ENCODE peak calls at places on chromosomes 12 and 14, in nine cellular contexts. A is left ventricle myocardium inferior; E is GM23338; S is pancreas; M is cardiac muscle cell; V is mucosa of descending colon; K is lower lobe of right lung; J is spleen; C is CD4-positive, alpha-beta memory T cell. Q is an unnamed sample.
A peak's percentile ranks its signal among the peaks of the same experiment; 100 is the strongest.

GRCh38 chr12:92537235-92537960 is 165.4 kb upstream of the PLEKHG7 start:
- DNase-seq in A (no peak), E (peak; percentile 17), S (no peak), M (no peak), V (no peak), K (no peak), J (no peak), C (no peak), Q (no peak)

GRCh38 chr12:38903596-38903995 is 1.8 kb downstream of the CPNE8 start:
- DNase-seq in A (no peak), E (no peak), S (no peak), M (no peak), V (no peak), K (no peak), J (no peak), C (no peak), Q (no peak)

GRCh38 chr14:36975834-36976233 is 196.6 kb downstream of the SLC25A21 start:
- DNase-seq in A (no peak), E (no peak), S (no peak), M (no peak), V (no peak), K (no peak), J (no peak), C (no peak), Q (no peak)

GRCh38 chr12:77594386-77594785 is 236.3 kb upstream of the NAV3 start:
- DNase-seq in A (no peak), E (no peak), S (no peak), M (no peak), V (no peak), K (no peak), J (no peak), C (no peak), Q (no peak)

GRCh38 chr14:97053941-97054340 is 256.8 kb downstream of the VRK1 start:
- DNase-seq in A (no peak), E (no peak), S (no peak), M (no peak), V (no peak), K (no peak), J (no peak), C (no peak), Q (no peak)

GRCh38 chr14:86057018-86057667 is 527.2 kb downstream of the FLRT2 start:
- DNase-seq in A (no peak), E (peak; percentile 66), S (no peak), M (peak; percentile 52), V (no peak), K (no peak), J (no peak), C (no peak), Q (no peak)

GRCh38 chr12:112146123-112146522 is 20.8 kb downstream of the TRAFD1 start:
- DNase-seq in A (no peak), E (no peak), S (no peak), M (no peak), V (no peak), K (no peak), J (no peak), C (no peak), Q (no peak)

GRCh38 chr14:81449114-81449513 is 49.0 kb upstream of the STON2 start:
- DNase-seq in A (peak; percentile 31), E (no peak), S (no peak), M (peak; percentile 22), V (no peak), K (no peak), J (no peak), C (no peak), Q (peak; percentile 69)

GRCh38 chr14:78319826-78320635 is 149.9 kb downstream of the NRXN3 start:
- DNase-seq in A (no peak), E (no peak), S (no peak), M (no peak), V (no peak), K (no peak), J (no peak), C (no peak), Q (no peak)

GRCh38 chr14:78319411-78319810 is 149.2 kb downstream of the NRXN3 start:
- DNase-seq in A (no peak), E (no peak), S (no peak), M (no peak), V (no peak), K (no peak), J (no peak), C (no peak), Q (no peak)

GRCh38 chr14:78325911-78326310 is 155.7 kb downstream of the NRXN3 start:
- DNase-seq in A (no peak), E (no peak), S (no peak), M (no peak), V (no peak), K (no peak), J (no peak), C (no peak), Q (no peak)

GRCh38 chr14:78327426-78328210 is 157.4 kb downstream of the NRXN3 start:
- DNase-seq in A (no peak), E (peak; percentile 52), S (no peak), M (no peak), V (no peak), K (no peak), J (no peak), C (no peak), Q (no peak)

DNA sequence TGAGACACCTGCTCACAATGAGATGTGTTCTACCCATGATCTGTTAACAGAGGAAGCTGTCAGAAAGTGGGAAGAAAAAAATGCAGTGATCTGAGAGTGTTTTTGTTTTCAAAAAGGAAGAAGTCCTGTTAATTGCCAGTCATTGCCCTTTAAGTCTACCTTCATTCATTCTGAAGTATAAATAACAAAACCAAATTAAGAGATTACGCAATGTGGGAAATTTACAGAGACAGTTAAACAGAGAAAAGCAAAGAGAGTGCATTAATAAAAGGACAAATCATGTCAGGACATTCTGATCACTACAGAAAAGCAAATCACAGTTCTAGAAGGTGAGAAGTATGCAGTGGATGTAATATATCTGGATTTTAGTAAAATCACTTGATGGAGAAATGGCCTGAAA is 154.2 kb downstream of the NRXN3 start:
- DNase-seq in A (no peak), E (no peak), S (no peak), M (no peak), V (no peak), K (no peak), J (no peak), C (no peak), Q (no peak)
- H3K4me3 ChIP-seq in A (no peak overlapping the region), E (no peak overlapping the region), S (no peak overlapping the region), M (no peak overlapping the region), V (no peak overlapping the region), K (no peak overlapping the region), J (no peak overlapping the region), C (no peak overlapping the region), Q (no peak overlapping the region)

GRCh38 chr12:6539276-6540134 is 5.2 kb downstream of the GAPDH start:
- DNase-seq in A (peak; percentile 45), E (peak; percentile 17), S (no peak), M (no peak), V (peak; percentile 77), K (no peak), J (no peak), C (no peak), Q (peak; percentile 68)

GRCh38 chr12:6535960-6536847 is 1.9 kb downstream of the GAPDH start:
- DNase-seq in A (no peak), E (no peak), S (no peak), M (no peak), V (no peak), K (no peak), J (no peak), C (no peak), Q (peak; percentile 63)

GRCh38 chr12:6536894-6537579 is 2.7 kb downstream of the GAPDH start:
- DNase-seq in A (no peak), E (no peak), S (no peak), M (no peak), V (peak; percentile 63), K (no peak), J (no peak), C (no peak), Q (peak; percentile 64)

GRCh38 chr12:6540181-6540877 is 6.0 kb downstream of the GAPDH start:
- DNase-seq in A (peak; percentile 91), E (peak; percentile 95), S (no peak), M (peak; percentile 97), V (peak; percentile 96), K (peak; percentile 89), J (peak; percentile 92), C (peak; percentile 33), Q (peak; percentile 94)

DNA sequence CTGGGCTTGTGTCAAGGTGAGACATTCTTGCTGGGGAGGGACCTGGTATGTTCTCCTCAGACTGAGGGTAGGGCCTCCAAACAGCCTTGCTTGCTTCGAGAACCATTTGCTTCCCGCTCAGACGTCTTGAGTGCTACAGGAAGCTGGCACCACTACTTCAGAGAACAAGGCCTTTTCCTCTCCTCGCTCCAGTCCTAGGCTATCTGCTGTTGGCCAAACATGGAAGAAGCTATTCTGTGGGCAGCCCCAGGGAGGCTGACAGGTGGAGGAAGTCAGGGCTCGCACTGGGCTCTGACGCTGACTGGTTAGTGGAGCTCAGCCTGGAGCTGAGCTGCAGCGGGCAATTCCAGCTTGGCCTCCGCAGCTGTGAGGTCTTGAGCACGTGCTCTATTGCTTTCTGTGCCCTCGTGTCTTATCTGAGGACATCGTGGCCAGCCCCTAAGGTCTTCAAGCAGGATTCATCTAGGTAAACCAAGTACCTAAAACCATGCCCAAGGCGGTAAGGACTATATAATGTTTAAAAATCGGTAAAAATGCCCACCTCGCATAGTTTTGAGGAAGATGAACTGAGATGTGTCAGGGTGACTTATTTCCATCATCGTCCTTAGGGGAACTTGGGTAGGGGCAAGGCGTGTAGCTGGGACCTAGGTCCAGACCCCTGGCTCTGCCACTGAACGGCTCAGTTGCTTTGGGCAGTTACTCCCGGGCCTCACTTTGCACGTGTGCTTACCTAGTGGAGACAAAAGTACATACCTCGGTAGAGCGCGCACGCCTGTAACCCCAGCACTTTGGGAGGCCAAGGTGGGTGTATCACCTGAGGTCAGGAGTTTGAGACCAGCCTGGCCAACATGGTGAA is 4.3 kb downstream of the GAPDH start:
- DNase-seq in A (no peak), E (peak; percentile 49), S (no peak), M (peak; percentile 48), V (no peak), K (no peak), J (no peak), C (no peak), Q (peak; percentile 56)
- H3K4me1 ChIP-seq in A (peaks cover 87% of the 10 kb centered on the region), E (peaks cover 22% of the 10 kb centered on the region), S (peaks cover 6% of the 10 kb centered on the region), M (peaks cover 20% of the 10 kb centered on the region), V (peaks cover 59% of the 10 kb centered on the region), K (peaks cover 58% of the 10 kb centered on the region), J (peaks cover 50% of the 10 kb centered on the region), C (peaks cover 76% of the 10 kb centered on the region), Q (peaks cover 42% of the 10 kb centered on the region)

GRCh38 chr14:21071225-21072041 is 1.3 kb downstream of the ARHGEF40 start:
- DNase-seq in A (peak; percentile 91), E (peak; percentile 94), S (peak; percentile 73), M (peak; percentile 94), V (peak; percentile 90), K (peak; percentile 85), J (peak; percentile 96), C (no peak), Q (peak; percentile 94)

GRCh38 chr14:21070610-21071224 is 613 bp downstream of the ARHGEF40 start:
- DNase-seq in A (peak; percentile 59), E (peak; percentile 82), S (peak; percentile 44), M (peak; percentile 60), V (peak; percentile 84), K (no peak), J (peak; percentile 89), C (peak; percentile 33), Q (no peak)

GRCh38 chr14:21073921-21074320 is 3.8 kb downstream of the ARHGEF40 start:
- DNase-seq in A (no peak), E (no peak), S (no peak), M (no peak), V (no peak), K (no peak), J (no peak), C (no peak), Q (no peak)

GRCh38 chr14:21072781-21073339 is 2.8 kb downstream of the ARHGEF40 start:
- DNase-seq in A (no peak), E (no peak), S (no peak), M (no peak), V (peak; percentile 83), K (no peak), J (no peak), C (no peak), Q (no peak)

DNA sequence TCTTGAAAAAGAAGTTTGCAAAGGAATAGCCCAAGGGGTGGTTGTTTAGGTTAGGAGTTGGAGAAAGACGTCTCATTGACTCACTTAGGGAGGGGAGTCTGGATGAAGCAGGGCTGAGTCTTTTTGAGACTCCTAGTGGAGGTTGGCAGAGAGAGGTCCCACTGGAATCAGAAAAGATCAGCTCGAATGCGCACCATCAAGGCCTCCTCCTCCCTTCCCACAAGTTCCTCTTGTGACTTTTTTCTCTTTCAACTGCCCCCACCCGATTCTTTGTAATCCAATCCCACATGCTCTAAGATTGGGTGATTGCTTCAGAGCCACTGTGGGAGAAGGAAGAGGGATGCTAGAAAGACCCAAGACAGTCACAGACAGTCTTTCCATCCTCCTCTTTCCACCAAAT is 2.0 kb downstream of the ARHGEF40 start:
- DNase-seq in A (no peak), E (peak; percentile 30), S (no peak), M (peak; percentile 77), V (no peak), K (no peak), J (no peak), C (no peak), Q (no peak)
- H3K4me3 ChIP-seq in A (peak overlapping the region; percentile 88), E (peak overlapping the region; percentile 95), S (no peak overlapping the region), M (no peak overlapping the region), V (no peak overlapping the region), K (peak overlapping the region; percentile 75), J (no peak overlapping the region), C (no peak overlapping the region), Q (peak overlapping the region; percentile 60)

DNA sequence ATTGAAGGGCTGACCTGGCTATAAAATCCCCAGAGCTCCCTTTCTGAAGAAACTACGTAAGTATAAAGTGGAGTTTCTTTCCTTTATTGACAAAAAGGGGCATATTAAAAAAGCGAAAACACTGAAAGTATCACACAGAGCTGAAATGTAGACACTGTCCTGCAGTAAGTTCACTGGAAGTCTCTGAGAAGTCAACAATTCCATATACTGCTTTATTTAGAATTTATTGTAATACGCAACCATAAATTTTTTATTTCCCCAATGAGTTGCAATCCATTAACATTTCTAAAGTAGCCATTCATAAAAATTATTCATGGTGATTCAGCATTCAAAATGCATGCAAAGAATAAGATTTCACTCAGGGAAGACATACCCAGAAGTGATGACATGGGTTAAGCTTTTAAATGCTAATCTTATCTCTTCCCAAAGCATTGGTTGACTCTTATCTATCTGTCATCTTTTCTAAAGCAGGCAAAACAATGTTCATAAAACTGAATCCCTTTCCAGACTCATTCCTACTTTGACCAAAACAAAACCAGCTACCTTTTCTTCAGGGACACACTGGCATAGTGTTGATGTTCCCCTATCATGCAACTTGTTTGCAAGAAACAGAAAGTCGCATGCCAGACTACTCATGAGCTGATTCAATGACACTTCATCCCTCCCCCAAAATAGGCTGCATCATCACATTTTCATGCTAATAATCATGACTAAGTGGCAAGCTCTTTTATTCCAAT is 17.3 kb downstream of the KITLG start:
- DNase-seq in A (no peak), E (no peak), S (no peak), M (peak; percentile 44), V (no peak), K (no peak), J (no peak), C (no peak), Q (no peak)
- H3K4me1 ChIP-seq in A (peaks cover 47% of the 10 kb centered on the region), E (peaks cover 11% of the 10 kb centered on the region), S (no peaks in the 10 kb centered on the region), M (peaks cover 8% of the 10 kb centered on the region), V (peaks cover 62% of the 10 kb centered on the region), K (peaks cover 54% of the 10 kb centered on the region), J (no peaks in the 10 kb centered on the region), C (no peaks in the 10 kb centered on the region), Q (peaks cover 72% of the 10 kb centered on the region)

Q was measured in sigmoid colon.